ENCODE peak calls at places on chromosomes 12 and 14, in seven cellular contexts. L is head of caudate nucleus, W is NCI-H1092, E is SK-MEL-5, N is hepatocyte, M is iris pigment epithelial cell, V is GM06990. Q is an unnamed sample.

GRCh38 chr14:96189288-96189711 is 15.3 kb upstream of the BDKRB2 start:
- DNase-seq in M (peak; percentile 63), E (no peak), N (no peak), L (no peak), V (no peak), W (no peak), Q (peak; percentile 94)

GRCh38 chr14:106268013-106268727 is 741.8 kb downstream of the TMEM121 start:
- DNase-seq in E (peak; percentile 52), V (peak; percentile 35), L (no peak), M (no peak), W (no peak), N (no peak), Q (no peak)

GRCh38 chr12:124296916-124297351 is 2.0 kb downstream of the RFLNA start:
- DNase-seq in N (no peak), M (no peak), E (no peak), L (no peak), V (no peak), W (no peak), Q (no peak)

GRCh38 chr12:116220756-116221155 is 56.7 kb downstream of the MED13L start:
- DNase-seq in M (no peak), N (no peak), E (no peak), L (no peak), V (no peak), W (no peak), Q (no peak)

GRCh38 chr14:87745507-87746118 is 247.4 kb downstream of the GALC start:
- DNase-seq in W (no peak), N (peak; percentile 58), V (no peak), L (peak; percentile 15), M (peak; percentile 34), E (peak; percentile 73), Q (peak; percentile 2)

GRCh38 chr12:131437706-131438210 is 273.1 kb upstream of the SFSWAP start:
- DNase-seq in E (no peak), M (no peak), V (no peak), L (no peak), N (no peak), W (no peak), Q (no peak)

GRCh38 chr14:58151264-58151700 is 731 bp downstream of the ARMH4 start:
- DNase-seq in V (no peak), E (no peak), M (peak; percentile 3), L (no peak), W (peak; percentile 19), N (peak; percentile 6), Q (no peak)

GRCh38 chr14:25121342-25122129 is 71.6 kb upstream of the STXBP6 start:
- DNase-seq in W (no peak), V (no peak), L (no peak), E (no peak), N (peak; percentile 46), M (peak; percentile 51), Q (peak; percentile 87)

GRCh38 chr14:86541969-86542368 is 1012.0 kb downstream of the FLRT2 start:
- DNase-seq in N (no peak), V (no peak), M (no peak), W (no peak), E (peak; percentile 42), L (no peak), Q (peak; percentile 7)

GRCh38 chr12:22396253-22396652 is 61.7 kb upstream of the ST8SIA1 start:
- DNase-seq in V (no peak), W (no peak), M (no peak), E (no peak), N (no peak), L (no peak), Q (no peak)

GRCh38 chr12:77830502-77830901 is at the start of gene NAV3:
- DNase-seq in M (no peak), E (no peak), W (no peak), N (no peak), V (no peak), L (no peak), Q (peak; percentile 73)

GRCh38 chr12:5391638-5392037 is 40.3 kb upstream of the NTF3 start:
- DNase-seq in V (no peak), N (peak; percentile 44), M (no peak), L (no peak), E (no peak), W (no peak), Q (no peak)

GRCh38 chr14:97218713-97219355 is 421.7 kb downstream of the VRK1 start:
- DNase-seq in M (no peak), E (no peak), L (peak; percentile 37), V (no peak), N (peak; percentile 16), W (no peak), Q (no peak)

GRCh38 chr14:57889245-57889644 is 23.4 kb upstream of the SLC35F4 start:
- DNase-seq in N (peak; percentile 33), M (peak; percentile 34), W (peak; percentile 45), E (peak; percentile 30), V (no peak), L (no peak), Q (no peak)

GRCh38 chr14:64721391-64721791 is 17.2 kb downstream of the PLEKHG3 start:
- DNase-seq in V (no peak), E (peak; percentile 34), N (no peak), M (peak; percentile 46), W (peak; percentile 17), L (peak; percentile 54), Q (no peak)

GRCh38 chr12:111937429-111937828 is 75.5 kb downstream of the TMEM116 start:
- DNase-seq in W (no peak), L (no peak), N (no peak), M (peak; percentile 4), E (no peak), V (no peak), Q (peak; percentile 19)

GRCh38 chr14:88417594-88417993 is 32.1 kb downstream of the SPATA7 start:
- DNase-seq in L (no peak), W (no peak), V (no peak), M (no peak), N (no peak), E (no peak), Q (no peak)

GRCh38 chr12:116630762-116631161 is 71.6 kb downstream of the MAP1LC3B2 start:
- DNase-seq in E (no peak), V (no peak), M (no peak), N (no peak), L (no peak), W (no peak), Q (no peak)

GRCh38 chr12:57116580-57117281 is 5.6 kb upstream of the STAT6 start:
- DNase-seq in W (no peak), E (no peak), M (no peak), L (no peak), N (no peak), V (no peak), Q (no peak)

GRCh38 chr14:81200041-81200440 is 20.7 kb downstream of the GTF2A1 start:
- DNase-seq in V (no peak), W (no peak), L (no peak), E (no peak), N (no peak), M (no peak), Q (peak; percentile 77)

GRCh38 chr12:94879542-94879941 is 124.0 kb downstream of the NDUFA12 start:
- DNase-seq in N (peak; percentile 42), V (no peak), L (no peak), M (no peak), E (peak; percentile 8), W (no peak), Q (peak; percentile 19)

GRCh38 chr12:43762596-43762995 is 3.8 kb downstream of the IRAK4 start:
- DNase-seq in E (no peak), V (no peak), L (no peak), M (no peak), W (no peak), N (no peak), Q (no peak)